ENCODE peak calls at places on chromosomes 5 and 9, in eight cellular contexts. S, L, K, E, V, G, Y and A are unnamed samples.

GRCh38 chr5:127871448-127872153 is 168.4 kb downstream of the CCDC192 start:
- DNase-seq in G (no peak), E (no peak), V (no peak), S (no peak), K (no peak), L (no peak), Y (no peak), A (no peak)

GRCh38 chr5:132259061-132259851 is 1.8 kb downstream of the PDLIM4 start:
- DNase-seq in Y (peak; percentile 25), E (no peak), K (peak; percentile 52), V (peak; percentile 56), S (peak; percentile 73), L (peak; percentile 39), G (peak; percentile 95), A (peak; percentile 8)

GRCh38 chr9:22010881-22011625 is 1.9 kb upstream of the CDKN2B start:
- DNase-seq in L (no peak), G (peak; percentile 47), S (peak; percentile 52), V (no peak), Y (no peak), E (no peak), K (no peak), A (no peak)

GRCh38 chr9:130478731-130479575 is 34.2 kb downstream of the ASS1 start:
- DNase-seq in Y (no peak), L (no peak), K (no peak), V (no peak), E (no peak), S (no peak), G (no peak), A (no peak)

GRCh38 chr9:15276328-15276969 is 30.6 kb downstream of the TTC39B start:
- DNase-seq in Y (peak; percentile 13), G (no peak), L (no peak), V (peak; percentile 61), E (no peak), K (no peak), S (no peak), A (no peak)

GRCh38 chr9:101226161-101226560 is 158.6 kb downstream of the BAAT start:
- DNase-seq in E (no peak), V (no peak), L (no peak), G (no peak), Y (no peak), S (no peak), K (no peak), A (no peak)

GRCh38 chr9:112367465-112367864 is 12.4 kb upstream of the HSDL2 start:
- DNase-seq in G (no peak), E (no peak), V (no peak), Y (no peak), S (no peak), L (no peak), K (no peak), A (no peak)

GRCh38 chr5:5342784-5343183 is 79.7 kb upstream of the ICE1 start:
- DNase-seq in V (no peak), S (no peak), E (no peak), G (peak; percentile 13), K (no peak), Y (no peak), L (no peak), A (no peak)

GRCh38 chr5:89769975-89770374 is 639.6 kb downstream of the CETN3 start:
- DNase-seq in K (no peak), L (no peak), S (no peak), Y (no peak), G (peak; percentile 1), E (peak; percentile 2), V (no peak), A (no peak)

GRCh38 chr9:134328341-134328840 is 2.1 kb downstream of the RXRA start:
- DNase-seq in L (no peak), S (no peak), G (peak; percentile 47), K (no peak), Y (peak; percentile 67), V (peak; percentile 72), E (no peak), A (no peak)

GRCh38 chr5:41927604-41928003 is 2.5 kb downstream of the FBXO4 start:
- DNase-seq in G (no peak), K (no peak), V (no peak), Y (no peak), S (no peak), L (no peak), E (no peak), A (no peak)

GRCh38 chr5:41924526-41924871 is 582 bp upstream of the FBXO4 start:
- DNase-seq in G (no peak), Y (no peak), E (no peak), K (no peak), S (no peak), L (no peak), V (no peak), A (no peak)

GRCh38 chr5:41925555-41925946 is 470 bp downstream of the FBXO4 start:
- DNase-seq in V (no peak), K (peak; percentile 28), L (peak; percentile 55), G (peak; percentile 24), E (no peak), Y (peak; percentile 45), S (no peak), A (peak; percentile 33)

GRCh38 chr5:41921874-41922273 is 3.2 kb upstream of the FBXO4 start:
- DNase-seq in L (no peak), E (no peak), K (no peak), V (no peak), Y (no peak), G (peak; percentile 60), S (no peak), A (no peak)

DNA sequence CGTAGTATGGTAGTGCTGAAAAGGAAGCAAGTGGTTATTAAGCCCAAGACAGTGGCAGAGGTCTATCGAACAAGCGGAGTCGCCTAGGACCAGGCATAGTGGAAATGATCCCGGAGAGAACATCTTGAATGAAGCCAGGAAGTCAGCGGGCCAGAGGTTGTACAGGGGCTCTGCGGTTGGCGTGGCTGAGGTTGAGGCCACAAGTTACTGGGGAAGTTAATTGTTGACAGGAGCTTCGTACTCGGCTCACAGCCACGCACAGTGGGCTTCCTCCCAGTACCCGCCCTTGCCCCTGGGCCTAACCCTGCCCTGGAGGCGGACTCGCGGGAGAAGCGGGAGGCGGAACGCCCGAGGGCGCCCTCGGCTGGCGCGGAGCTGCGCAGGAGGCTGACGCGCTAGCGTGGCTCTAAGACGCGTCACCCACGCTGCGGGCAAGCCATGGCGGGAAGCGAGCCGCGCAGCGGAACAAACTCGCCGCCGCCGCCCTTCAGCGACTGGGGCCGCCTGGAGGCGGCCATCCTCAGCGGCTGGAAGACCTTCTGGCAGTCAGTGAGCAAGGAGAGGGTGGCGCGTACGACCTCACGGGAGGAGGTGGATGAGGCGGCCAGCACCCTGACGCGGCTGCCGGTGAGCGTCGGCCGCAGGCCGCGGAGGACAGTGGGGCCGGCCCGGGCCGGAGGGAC is at the start of gene FBXO4:
- DNase-seq in G (peak; percentile 78), Y (peak; percentile 81), K (peak; percentile 63), E (peak; percentile 61), V (peak; percentile 88), L (peak; percentile 95), S (peak; percentile 98), A (peak; percentile 84)
- H3K27ac ChIP-seq in G (peak within 1 kb of the TSS; percentile 61), Y (peak within 1 kb of the TSS; percentile 98), K (peak within 1 kb of the TSS; percentile 98), E (peak within 1 kb of the TSS; percentile 73), V (peak within 1 kb of the TSS; percentile 99), L (peak within 1 kb of the TSS; percentile 90), S (peak within 1 kb of the TSS; percentile 97), A (peak within 1 kb of the TSS; percentile 92)

DNA sequence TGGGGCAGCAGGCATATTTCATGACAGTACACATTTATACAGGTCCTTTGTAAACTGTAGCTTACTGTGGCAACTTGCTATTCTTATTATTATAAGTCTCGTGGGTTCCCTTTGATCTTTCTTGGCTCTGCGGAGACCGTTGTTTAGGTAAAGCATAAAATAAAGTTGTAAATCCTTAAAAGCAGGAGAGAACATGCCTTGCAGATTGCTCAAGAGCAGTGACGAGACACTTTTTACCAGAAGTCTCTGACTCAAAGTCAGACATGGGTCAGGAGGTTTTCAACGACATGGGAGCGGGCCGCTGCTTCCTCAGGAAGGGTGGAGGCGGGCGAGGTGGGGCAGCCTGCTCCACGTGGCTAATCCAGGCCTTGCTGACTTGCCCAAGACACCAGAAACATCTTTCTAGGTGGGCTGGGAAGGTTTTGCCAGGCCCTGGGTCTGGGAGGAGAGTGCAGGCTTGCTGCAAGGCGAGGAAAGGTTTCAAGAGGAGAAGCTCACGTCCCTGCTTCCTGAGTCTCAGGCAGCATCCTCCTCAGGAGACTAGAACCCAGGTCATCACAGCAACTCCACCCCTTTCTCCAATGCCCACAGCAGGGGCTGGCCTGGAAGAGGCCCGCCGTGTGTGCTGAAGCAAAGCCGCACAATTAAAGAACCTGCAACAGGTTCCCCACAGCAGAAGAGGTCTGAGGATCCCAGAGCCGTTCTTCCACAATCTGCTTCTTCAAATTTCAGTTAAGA is 6.5 kb downstream of the TBC1D2 start:
- DNase-seq in L (peak; percentile 65), S (peak; percentile 91), K (peak; percentile 67), G (peak; percentile 97), E (no peak), V (peak; percentile 86), Y (peak; percentile 93), A (peak; percentile 70)
- TF ChIP-seq POLR2A in L (no peak), S (no peak), K (no peak), G (peak; percentile 21), E (no peak), V (no peak), Y (no peak), A (no peak)

GRCh38 chr5:86974910-86975309 is 292.8 kb upstream of the RASA1 start:
- DNase-seq in V (no peak), E (no peak), L (no peak), Y (no peak), S (no peak), G (no peak), K (no peak), A (no peak)

GRCh38 chr5:86968311-86968753 is 299.4 kb upstream of the RASA1 start:
- DNase-seq in L (no peak), Y (peak; percentile 40), G (peak; percentile 65), K (no peak), V (no peak), E (peak; percentile 54), S (no peak), A (peak; percentile 4)

GRCh38 chr5:86971034-86971511 is 296.6 kb upstream of the RASA1 start:
- DNase-seq in L (no peak), S (no peak), G (peak; percentile 27), V (no peak), Y (no peak), K (no peak), E (peak; percentile 18), A (no peak)
- TF ChIP-seq CTCF in L (peak; percentile 17), S (no peak), G (peak; percentile 9), V (no peak), Y (peak; percentile 32), K (peak; percentile 27), E (peak; percentile 28), A (peak; percentile 39)

GRCh38 chr5:140042551-140043507 is at the start of gene NRG2:
- DNase-seq in K (peak; percentile 47), Y (peak; percentile 50), S (peak; percentile 88), E (peak; percentile 24), G (peak; percentile 7), V (peak; percentile 63), L (peak; percentile 56), A (peak; percentile 74)
- H3K27ac ChIP-seq in K (peak within 1 kb of the TSS; percentile 41), Y (no peak within 1 kb of the TSS), S (peak within 1 kb of the TSS; percentile 63), E (peak within 1 kb of the TSS; percentile 28), G (no peak within 1 kb of the TSS), V (peak within 1 kb of the TSS; percentile 33), L (no peak within 1 kb of the TSS), A (peak within 1 kb of the TSS; percentile 85)